ENCODE peak calls at places on chromosomes 11 and 22, in eight cellular contexts. G is neural progenitor cell; Z is stimulated activated CD8-positive, alpha-beta memory T cell treated with anti-CD3 and anti-CD28 coated beads, Interleukin-15, amount 100 ng/mL, for 4 hours; P is progenitor cell of endocrine pancreas; N is activated CD4-positive, alpha-beta T cell treated with anti-CD3 and anti-CD28 coated beads, Interleukin-2, amount 50 U/mL, for 48 hours; K is T-helper 2 cell; A is NAMALWA; H is natural killer cell. D is an unnamed sample.

GRCh38 chr22:27512283-27512761 is 289.2 kb downstream of the MN1 start:
- DNase-seq in G (no peak), Z (no peak), P (no peak), N (no peak), K (no peak), A (no peak), H (no peak), D (no peak)

GRCh38 chr22:31929126-31929928 is 15.0 kb upstream of the YWHAH start:
- DNase-seq in G (no peak), Z (no peak), P (no peak), N (no peak), K (no peak), A (no peak), H (no peak), D (no peak)

GRCh38 chr22:39306456-39307361 is 12.7 kb downstream of the RPL3 start:
- DNase-seq in G (peak), Z (no peak), P (no peak), N (peak), K (no peak), A (peak), H (no peak), D (peak)

GRCh38 chr22:37274380-37274862 is 7.9 kb upstream of the CYTH4 start:
- DNase-seq in G (no peak), Z (no peak), P (no peak), N (no peak), K (no peak), A (peak), H (no peak), D (peak)

GRCh38 chr11:122642472-122642922 is 13.0 kb upstream of the UBASH3B start:
- DNase-seq in G (no peak), Z (no peak), P (no peak), N (no peak), K (no peak), A (no peak), H (no peak), D (no peak)

GRCh38 chr11:20038364-20038893 is 121.8 kb downstream of the DBX1 start:
- DNase-seq in G (no peak), Z (no peak), P (no peak), N (no peak), K (no peak), A (no peak), H (no peak), D (no peak)

GRCh38 chr11:114340311-114341131 is 44.3 kb downstream of the NNMT start:
- DNase-seq in G (peak), Z (no peak), P (no peak), N (peak), K (no peak), A (peak), H (no peak), D (peak)

GRCh38 chr11:92828576-92828975 is 140.9 kb upstream of the MTNR1B start:
- DNase-seq in G (peak), Z (no peak), P (no peak), N (no peak), K (no peak), A (no peak), H (no peak), D (no peak)

GRCh38 chr11:48093795-48094642 is 113.7 kb downstream of the PTPRJ start:
- DNase-seq in G (no peak), Z (no peak), P (no peak), N (no peak), K (no peak), A (no peak), H (no peak), D (no peak)

GRCh38 chr11:12864316-12865156 is 144.6 kb upstream of the RASSF10 start:
- DNase-seq in G (peak), Z (no peak), P (no peak), N (no peak), K (no peak), A (peak), H (no peak), D (peak)

GRCh38 chr11:17013548-17014320 is 480 bp downstream of the PLEKHA7 start:
- DNase-seq in G (peak), Z (no peak), P (peak), N (peak), K (no peak), A (peak), H (no peak), D (no peak)

GRCh38 chr11:129190087-129190486 is 2.0 kb downstream of the ARHGAP32 start:
- DNase-seq in G (no peak), Z (no peak), P (no peak), N (no peak), K (no peak), A (no peak), H (no peak), D (peak)